ENCODE peak calls at places on chromosomes 1 and 21, in four cellular contexts. X is HepG2, K is GM12878, W is HCT116. B is an unnamed sample.
A peak's percentile ranks its signal among the peaks of the same experiment; 100 is the strongest.

GRCh38 chr21:26814374-26814773 is 30.8 kb downstream of the ADAMTS1 start:
- DNase-seq in K (no peak), X (no peak), W (no peak), B (no peak)

GRCh38 chr1:233569636-233570035 is 44.3 kb upstream of the KCNK1 start:
- DNase-seq in X (no peak), W (no peak), K (no peak), B (no peak)

GRCh38 chr21:45421071-45421845 is 16.3 kb downstream of the COL18A1 start:
- DNase-seq in W (no peak), K (no peak), X (no peak), B (no peak)

GRCh38 chr21:39852726-39853510 is 14.3 kb upstream of the PCP4 start:
- DNase-seq in K (no peak), X (no peak), W (no peak), B (no peak)

GRCh38 chr1:1089731-1090423 is 15.8 kb upstream of the RNF223 start:
- DNase-seq in K (no peak), W (no peak), X (no peak), B (no peak)

GRCh38 chr1:154961207-154961496 is 430 bp downstream of the PYGO2 start:
- DNase-seq in W (no peak), X (peak; percentile 65), K (no peak), B (no peak)

GRCh38 chr1:233304489-233305102 is 9.1 kb upstream of the PCNX2 start:
- DNase-seq in K (no peak), X (no peak), W (no peak), B (no peak)

GRCh38 chr1:89198500-89199072 is at the start of gene GBP4:
- DNase-seq in W (no peak), K (peak; percentile 69), X (no peak), B (no peak)

GRCh38 chr1:59025201-59025600 is 241.4 kb upstream of the JUN start:
- DNase-seq in K (no peak), X (no peak), W (no peak), B (no peak)

GRCh38 chr1:118877668-118878067 is 110.5 kb downstream of the TBX15 start:
- DNase-seq in W (no peak), X (no peak), K (no peak), B (no peak)
- TF ChIP-seq YY1 in W (no peak), X (no peak), K (no peak), B (no peak)

GRCh38 chr1:11858613-11858967 is at the start of gene NPPB:
- DNase-seq in K (no peak), X (no peak), W (no peak), B (no peak)

GRCh38 chr1:11860083-11860482 is 1.3 kb upstream of the NPPB start:
- DNase-seq in W (no peak), X (no peak), K (no peak), B (no peak)

GRCh38 chr1:11860586-11860985 is 1.8 kb upstream of the NPPB start:
- DNase-seq in K (no peak), W (no peak), X (no peak), B (no peak)

GRCh38 chr1:11858158-11858557 is 587 bp downstream of the NPPB start:
- DNase-seq in X (no peak), W (no peak), K (no peak), B (no peak)

GRCh38 chr1:11858968-11859871 is 475 bp upstream of the NPPB start:
- DNase-seq in K (no peak), W (no peak), X (peak; percentile 52), B (peak; percentile 51)
- H3K4me3 ChIP-seq in K (no peak overlapping the region), W (no peak overlapping the region), X (peak overlapping the region; percentile 17), B (peak overlapping the region; percentile 11)

GRCh38 chr1:183039330-183039729 is 16.1 kb downstream of the LAMC1 start:
- DNase-seq in K (no peak), W (no peak), X (no peak), B (no peak)
- H3K4me1 ChIP-seq in K (peaks cover 11% of the 10 kb centered on the region), W (no peaks in the 10 kb centered on the region), X (peaks cover 67% of the 10 kb centered on the region), B (no peaks in the 10 kb centered on the region)

DNA sequence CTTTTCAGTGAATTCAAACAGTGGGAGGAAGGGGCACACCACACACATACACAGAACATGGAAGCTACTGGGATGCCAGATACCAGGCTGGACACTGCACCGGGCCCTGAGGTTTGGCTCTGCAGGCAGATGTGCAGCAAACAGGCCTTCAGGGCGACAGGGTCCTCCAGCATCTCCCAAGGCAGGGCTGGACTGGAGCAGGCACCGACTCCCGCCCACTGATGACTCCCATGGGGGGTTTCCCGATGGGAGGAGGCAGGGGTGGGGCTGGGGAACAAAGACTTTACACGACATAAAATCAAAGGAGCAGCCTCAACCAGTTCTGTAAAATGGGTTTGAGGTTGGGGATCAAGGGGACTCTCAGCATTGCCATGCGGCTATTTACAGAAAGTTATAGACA is 118.1 kb downstream of the SYT2 start:
- DNase-seq in W (no peak), K (no peak), X (no peak), B (no peak)
- TF ChIP-seq YY1 in W (no peak), K (no peak), X (no peak), B (no peak)

GRCh38 chr1:247904122-247904521 is 8.7 kb downstream of the OR2W3 start:
- DNase-seq in K (no peak), W (no peak), X (no peak), B (no peak)

GRCh38 chr1:247905181-247905580 is 9.8 kb downstream of the OR2W3 start:
- DNase-seq in W (no peak), K (no peak), X (no peak), B (no peak)

GRCh38 chr1:247908761-247909160 is 11.3 kb upstream of the OR2T8 start:
- DNase-seq in K (no peak), X (no peak), W (no peak), B (no peak)

GRCh38 chr1:247905899-247906503 is 10.6 kb downstream of the OR2W3 start:
- DNase-seq in K (no peak), W (no peak), X (no peak), B (no peak)

GRCh38 chr1:247906504-247907047 is 11.2 kb downstream of the OR2W3 start:
- DNase-seq in K (no peak), X (no peak), W (no peak), B (no peak)
- H3K4me3 ChIP-seq in K (no peak overlapping the region), X (no peak overlapping the region), W (no peak overlapping the region), B (no peak overlapping the region)

DNA sequence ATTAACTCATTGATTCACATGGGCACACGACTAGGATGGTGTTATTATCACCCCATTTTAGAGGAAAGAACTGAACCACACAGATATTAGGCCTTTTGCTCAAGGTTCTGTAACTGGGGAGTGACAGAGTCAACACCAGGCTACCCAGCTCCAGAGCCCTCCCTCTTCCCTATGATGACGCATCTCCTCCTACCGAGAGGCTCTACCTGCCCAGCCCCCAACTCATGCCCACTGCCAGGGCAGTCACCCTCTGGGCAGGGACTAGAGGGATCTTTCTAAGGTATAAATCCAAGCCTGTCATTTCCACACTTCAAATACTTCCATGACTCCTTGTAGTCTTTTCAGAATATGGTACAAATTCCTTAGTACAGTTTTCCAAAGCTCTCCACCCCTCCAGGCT is 171.3 kb downstream of the GRIK3 start:
- DNase-seq in X (no peak), W (no peak), K (no peak), B (no peak)
- H3K4me1 ChIP-seq in X (peaks cover under 1% of the 10 kb centered on the region), W (no peaks in the 10 kb centered on the region), K (no peaks in the 10 kb centered on the region), B (peaks cover 7% of the 10 kb centered on the region)

DNA sequence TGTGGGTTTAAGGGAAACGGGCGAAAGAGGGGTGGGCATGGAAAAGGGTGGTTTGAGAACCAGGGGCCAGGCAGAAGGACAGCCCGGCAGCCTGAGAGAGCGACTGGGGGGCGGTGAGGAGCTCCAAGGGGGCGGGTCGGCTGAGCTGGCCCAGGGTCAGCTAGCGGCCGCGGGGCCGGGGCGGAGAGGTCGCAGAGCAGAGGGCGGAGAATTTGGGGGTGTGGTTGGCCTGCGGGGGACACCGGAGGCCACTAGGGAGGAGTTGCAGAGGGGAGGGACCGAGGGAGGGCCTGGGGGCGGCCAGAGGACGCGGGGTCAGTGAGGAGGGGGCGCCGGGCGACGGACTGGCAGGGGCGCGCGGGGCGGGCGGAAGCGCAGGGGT is 54.7 kb downstream of the NDUFS5 start:
- DNase-seq in K (no peak), X (no peak), W (no peak), B (no peak)
- TF ChIP-seq YY1 in K (no peak), X (no peak), W (no peak), B (no peak)

B was measured in NT2/D1.